ENCODE peak calls at places on chromosomes 12 and 14, in seven cellular contexts. L, R, A, F, G, P and D are unnamed samples.

GRCh38 chr12:6613015-6613775 is 6.0 kb upstream of the CHD4 start:
- DNase-seq in L (no peak), R (no peak), A (peak; percentile 28), F (peak; percentile 82), G (peak; percentile 45), P (no peak), D (peak; percentile 94)

GRCh38 chr12:8544295-8544694 is 3.6 kb upstream of the CLEC4E start:
- DNase-seq in L (peak; percentile 44), R (no peak), A (peak; percentile 81), F (peak; percentile 49), G (peak; percentile 35), P (no peak), D (peak; percentile 45)

GRCh38 chr14:45426685-45427282 is 173.8 kb upstream of the MIS18BP1 start:
- DNase-seq in L (peak; percentile 11), R (no peak), A (peak; percentile 41), F (peak; percentile 9), G (peak; percentile 62), P (no peak), D (no peak)

GRCh38 chr12:34215893-34216285 is 193.6 kb downstream of the ALG10 start:
- DNase-seq in L (no peak), R (no peak), A (no peak), F (no peak), G (no peak), P (no peak), D (no peak)

GRCh38 chr12:93594766-93595165 is 22.3 kb downstream of the SOCS2 start:
- DNase-seq in L (no peak), R (no peak), A (no peak), F (no peak), G (no peak), P (no peak), D (no peak)

GRCh38 chr14:75811862-75812505 is 150.9 kb downstream of the TTLL5 start:
- DNase-seq in L (no peak), R (no peak), A (no peak), F (no peak), G (no peak), P (no peak), D (no peak)

GRCh38 chr14:71701990-71702389 is 230.2 kb upstream of the RGS6 start:
- DNase-seq in L (no peak), R (no peak), A (no peak), F (no peak), G (no peak), P (no peak), D (no peak)

GRCh38 chr12:121452356-121453021 is 52.6 kb downstream of the RNF34 start:
- DNase-seq in L (no peak), R (peak; percentile 84), A (peak; percentile 6), F (no peak), G (no peak), P (no peak), D (peak; percentile 52)

GRCh38 chr14:95311752-95312151 is 8.0 kb downstream of the CLMN start:
- DNase-seq in L (peak; percentile 56), R (no peak), A (peak; percentile 36), F (no peak), G (peak; percentile 22), P (no peak), D (no peak)

GRCh38 chr14:95918466-95918865 is 41.8 kb downstream of the TUNAR start:
- DNase-seq in L (no peak), R (peak; percentile 16), A (no peak), F (no peak), G (no peak), P (no peak), D (no peak)

GRCh38 chr14:104085032-104085888 is at the start of gene ASPG:
- DNase-seq in L (peak; percentile 44), R (no peak), A (no peak), F (peak; percentile 83), G (no peak), P (no peak), D (peak; percentile 87)

GRCh38 chr12:15590180-15590826 is 198.9 kb downstream of the EPS8 start:
- DNase-seq in L (peak; percentile 78), R (no peak), A (peak; percentile 70), F (peak; percentile 48), G (peak; percentile 60), P (no peak), D (peak; percentile 49)

GRCh38 chr14:103224996-103225874 is 102.0 kb downstream of the TNFAIP2 start:
- DNase-seq in L (no peak), R (no peak), A (no peak), F (no peak), G (no peak), P (no peak), D (no peak)

GRCh38 chr12:100741084-100741711 is 53.4 kb upstream of the ANO4 start:
- DNase-seq in L (peak; percentile 27), R (no peak), A (peak; percentile 44), F (peak; percentile 33), G (peak; percentile 6), P (no peak), D (no peak)

GRCh38 chr14:23558363-23559009 is 2.4 kb downstream of the THTPA start:
- DNase-seq in L (no peak), R (no peak), A (no peak), F (no peak), G (no peak), P (no peak), D (no peak)

GRCh38 chr12:59134750-59135149 is 214.4 kb upstream of the LRIG3 start:
- DNase-seq in L (no peak), R (no peak), A (no peak), F (no peak), G (no peak), P (no peak), D (no peak)

GRCh38 chr14:59503256-59503655 is 18.9 kb downstream of the JKAMP start:
- DNase-seq in L (no peak), R (no peak), A (no peak), F (no peak), G (no peak), P (no peak), D (no peak)

GRCh38 chr12:123267991-123268843 is 3.4 kb downstream of the CDK2AP1 start:
- DNase-seq in L (no peak), R (peak; percentile 82), A (peak; percentile 39), F (no peak), G (no peak), P (no peak), D (peak; percentile 40)

GRCh38 chr14:99534863-99535262 is 53.7 kb downstream of the CCNK start:
- DNase-seq in L (no peak), R (no peak), A (no peak), F (no peak), G (no peak), P (no peak), D (no peak)

GRCh38 chr12:109477185-109477962 is at the start of the genes KCTD10 and UBE3B:
- DNase-seq in L (peak; percentile 91), R (peak; percentile 95), A (peak; percentile 86), F (peak; percentile 93), G (peak; percentile 81), P (peak; percentile 54), D (peak; percentile 91)
- TF ChIP-seq POLR2A in L (peak; percentile 67), R (no peak), A (peak; percentile 79), F (peak; percentile 93), G (peak; percentile 65), P (no peak), D (peak; percentile 44)

GRCh38 chr12:64639466-64639865 is 29.2 kb downstream of the RASSF3 start:
- DNase-seq in L (no peak), R (no peak), A (no peak), F (no peak), G (no peak), P (no peak), D (no peak)

GRCh38 chr12:64633186-64633939 is 23.1 kb downstream of the RASSF3 start:
- DNase-seq in L (no peak), R (no peak), A (peak; percentile 22), F (no peak), G (no peak), P (no peak), D (no peak)

GRCh38 chr12:64633940-64634337 is 23.6 kb downstream of the RASSF3 start:
- DNase-seq in L (peak; percentile 58), R (no peak), A (peak; percentile 80), F (no peak), G (no peak), P (no peak), D (peak; percentile 39)

GRCh38 chr12:64634508-64635092 is 24.3 kb downstream of the RASSF3 start:
- DNase-seq in L (no peak), R (no peak), A (no peak), F (no peak), G (no peak), P (no peak), D (no peak)

DNA sequence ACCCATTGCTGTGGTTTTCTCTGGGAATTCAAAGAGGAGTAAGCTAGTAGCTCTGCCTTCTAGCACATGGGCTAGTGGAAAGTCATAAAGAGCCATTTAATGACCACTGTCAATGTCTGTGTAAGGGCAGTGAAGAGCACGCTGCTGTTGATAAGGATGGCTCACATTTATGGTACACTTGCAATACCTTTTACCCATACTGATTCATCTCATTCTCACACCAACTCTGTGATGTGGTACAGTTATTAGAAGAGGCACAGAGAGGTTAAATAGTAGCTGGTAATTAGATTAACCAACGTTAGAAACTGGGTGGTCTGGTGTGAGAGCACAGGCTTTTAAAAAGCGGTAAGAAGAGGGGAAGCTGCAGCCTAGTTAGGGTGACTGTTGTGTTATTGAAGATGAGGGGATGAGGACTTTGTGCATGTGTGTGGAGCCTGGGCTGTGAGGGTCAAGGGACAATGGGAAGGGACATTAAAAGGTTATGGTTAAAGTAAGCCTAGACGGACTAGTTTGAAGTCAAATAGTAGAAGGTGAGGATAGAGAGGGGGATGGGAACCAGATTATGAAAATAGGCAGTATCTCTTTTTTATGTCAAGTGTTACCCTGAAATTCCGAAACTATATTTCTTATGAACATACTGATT is 25.2 kb downstream of the RASSF3 start:
- DNase-seq in L (no peak), R (no peak), A (no peak), F (no peak), G (no peak), P (no peak), D (no peak)
- H3K4me1 ChIP-seq in L (peaks cover 51% of the 10 kb centered on the region), R (peaks cover 7% of the 10 kb centered on the region), A (peaks cover 16% of the 10 kb centered on the region), F (peaks cover 4% of the 10 kb centered on the region), G (peaks cover 48% of the 10 kb centered on the region), P (peaks cover 32% of the 10 kb centered on the region), D (no peaks in the 10 kb centered on the region)

DNA sequence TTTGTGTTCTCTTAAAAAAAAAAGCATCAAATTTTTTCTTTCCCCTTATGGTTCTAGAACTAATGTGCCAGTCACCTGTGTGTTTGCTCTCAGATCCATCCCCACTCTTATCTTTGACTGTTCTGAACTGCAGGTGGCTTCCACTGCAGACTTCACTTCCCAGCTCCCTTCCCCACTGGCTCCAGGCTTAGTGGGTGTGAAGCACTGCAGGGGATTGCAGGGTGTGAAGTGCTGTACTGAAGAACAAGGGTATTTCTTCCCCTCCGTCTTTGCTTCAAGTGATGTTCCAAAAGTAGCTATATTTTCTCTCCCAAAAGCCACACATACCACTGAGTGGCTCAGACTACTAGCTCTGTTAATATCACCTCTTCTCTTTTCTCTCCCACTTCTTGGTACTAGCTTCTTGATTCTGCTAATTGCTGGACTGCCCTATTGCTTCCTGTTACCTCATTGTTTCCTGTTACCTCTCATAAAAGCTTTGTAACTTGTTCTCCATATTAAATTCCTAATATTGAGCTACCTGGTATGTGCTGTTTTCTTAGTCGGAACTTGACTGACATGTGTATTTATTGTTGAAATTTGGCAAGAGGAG is 115.4 kb upstream of the PRICKLE1 start:
- DNase-seq in L (no peak), R (no peak), A (no peak), F (no peak), G (no peak), P (no peak), D (no peak)
- TF ChIP-seq POLR2A in L (no peak), R (no peak), A (no peak), F (no peak), G (no peak), P (no peak), D (no peak)

DNA sequence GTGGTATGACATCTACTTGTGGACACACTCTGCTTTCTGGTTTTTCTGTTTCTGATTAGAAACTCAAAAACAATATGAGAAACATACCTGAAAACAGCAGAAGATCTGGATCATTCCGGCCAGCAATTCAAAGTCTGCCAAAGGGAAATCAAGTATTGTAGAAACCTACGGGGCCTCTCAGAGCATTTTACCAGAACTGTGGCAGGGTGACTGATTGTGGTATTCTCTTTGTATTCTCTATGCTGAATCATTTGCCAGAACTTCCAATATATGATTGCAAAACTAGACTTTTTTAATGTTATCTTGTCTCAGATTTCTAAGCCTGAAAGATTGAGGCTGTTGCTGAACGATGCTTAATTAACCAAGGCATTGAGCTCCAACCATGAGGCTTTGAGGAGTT is 5.9 kb upstream of the GZMB start:
- DNase-seq in L (no peak), R (no peak), A (no peak), F (no peak), G (no peak), P (no peak), D (no peak)
- H3K4me1 ChIP-seq in L (no peaks in the 10 kb centered on the region), R (no peaks in the 10 kb centered on the region), A (no peaks in the 10 kb centered on the region), F (no peaks in the 10 kb centered on the region), G (no peaks in the 10 kb centered on the region), P (no peaks in the 10 kb centered on the region), D (no peaks in the 10 kb centered on the region)